ENCODE peak calls at places on chromosomes 16 and 17, in ten cellular contexts. M, F, R, J, C, G, E, T, S and W are unnamed samples.

GRCh38 chr17:64250211-64250835 is 12.7 kb downstream of the TEX2 start:
- DNase-seq in F (no peak), C (no peak), J (no peak), M (no peak), R (no peak), S (no peak), E (no peak), T (no peak), G (no peak), W (no peak)

GRCh38 chr17:16927641-16928321 is 44.1 kb downstream of the TNFRSF13B start:
- DNase-seq in C (no peak), F (no peak), J (no peak), G (no peak), M (no peak), R (no peak), S (peak), T (no peak), E (no peak), W (no peak)

GRCh38 chr16:80824623-80825364 is 20.4 kb upstream of the CDYL2 start:
- DNase-seq in F (peak), T (peak), J (no peak), E (peak), C (peak), G (no peak), R (no peak), S (no peak), M (peak), W (peak)

GRCh38 chr16:24713379-24713778 is 16.1 kb upstream of the TNRC6A start:
- DNase-seq in F (no peak), C (no peak), G (no peak), R (no peak), E (no peak), S (no peak), J (no peak), M (no peak), T (no peak), W (no peak)

GRCh38 chr17:58870747-58871146 is 115.1 kb downstream of the PPM1E start:
- DNase-seq in J (no peak), F (peak), S (no peak), M (no peak), T (no peak), R (no peak), G (no peak), E (no peak), C (peak), W (no peak)

GRCh38 chr17:81221842-81222619 is 734 bp downstream of the CEP131 start:
- DNase-seq in R (no peak), F (no peak), G (no peak), S (peak), T (no peak), J (no peak), E (no peak), C (no peak), M (no peak), W (no peak)

GRCh38 chr17:69357701-69358100 is 30.8 kb upstream of the ABCA5 start:
- DNase-seq in M (no peak), S (no peak), T (no peak), F (peak), E (no peak), R (no peak), J (no peak), G (no peak), C (no peak), W (no peak)

GRCh38 chr17:44905006-44906000 is 6.1 kb upstream of the EFTUD2 start:
- DNase-seq in R (no peak), M (no peak), C (no peak), E (no peak), F (peak), S (no peak), G (no peak), T (no peak), J (peak), W (no peak)

GRCh38 chr16:86509759-86510464 is 415 bp upstream of the FOXF1 start:
- DNase-seq in J (peak), G (no peak), C (peak), F (peak), T (peak), R (no peak), E (no peak), M (no peak), S (no peak), W (peak)

GRCh38 chr17:83057397-83057761 is 22.0 kb upstream of the METRNL start:
- DNase-seq in M (no peak), E (peak), J (no peak), G (no peak), C (no peak), F (no peak), T (no peak), R (no peak), S (no peak), W (no peak)

GRCh38 chr16:66520406-66521194 is 29.3 kb downstream of the TK2 start:
- DNase-seq in C (no peak), M (no peak), S (no peak), J (no peak), F (no peak), T (no peak), G (no peak), R (no peak), E (no peak), W (no peak)

GRCh38 chr17:3571043-3571900 is 13.7 kb upstream of the TRPV3 start:
- DNase-seq in R (no peak), G (no peak), C (no peak), M (no peak), E (no peak), T (no peak), F (no peak), J (no peak), S (no peak), W (no peak)

GRCh38 chr17:15442316-15443185 is 24.9 kb downstream of the CDRT4 start:
- DNase-seq in M (no peak), G (no peak), T (no peak), R (no peak), J (no peak), S (no peak), C (no peak), F (no peak), E (no peak), W (no peak)

GRCh38 chr16:64094170-64094960 is 1027.5 kb downstream of the CDH11 start:
- DNase-seq in E (no peak), T (no peak), S (no peak), J (no peak), M (peak), F (peak), C (no peak), R (no peak), G (no peak), W (peak)